ENCODE peak calls at places on chromosome 16, in eight cellular contexts. S is foreskin melanocyte; Q is stimulated activated CD4-positive, alpha-beta T cell treated with anti-CD3 and anti-CD28 coated beads, Interleukin-4, amount 100 ng/mL, for 24 hours; Z is GM10248; X is HS-27A; J is T1000; L is midbrain; N is breast epithelium. M is an unnamed sample.

GRCh38 chr16:87002717-87003413 is 314.3 kb downstream of the C16orf95 start:
- DNase-seq in Q (no peak), J (no peak), X (no peak), N (no peak), L (no peak), Z (no peak), S (no peak), M (no peak)

GRCh38 chr16:16197331-16197730 is 26.0 kb downstream of the ABCC6 start:
- DNase-seq in Z (no peak), N (no peak), L (no peak), J (no peak), X (no peak), Q (no peak), S (no peak), M (no peak)

GRCh38 chr16:27189335-27189972 is 13.9 kb upstream of the KDM8 start:
- DNase-seq in S (no peak), J (no peak), N (no peak), X (no peak), Z (no peak), L (no peak), Q (no peak), M (no peak)

GRCh38 chr16:82240111-82240510 is 70.1 kb upstream of the MPHOSPH6 start:
- DNase-seq in J (no peak), X (no peak), S (no peak), Z (no peak), Q (no peak), L (no peak), N (no peak), M (no peak)

GRCh38 chr16:57192146-57192545 is 6.0 kb downstream of the RSPRY1 start:
- DNase-seq in L (no peak), J (no peak), S (no peak), X (no peak), N (no peak), Z (no peak), Q (no peak), M (no peak)

GRCh38 chr16:1973461-1974156 is 1.8 kb downstream of the TBL3 start:
- DNase-seq in L (no peak), N (no peak), Z (no peak), Q (no peak), J (no peak), X (no peak), S (no peak), M (no peak)

GRCh38 chr16:21626659-21627277 is 25.6 kb downstream of the IGSF6 start:
- DNase-seq in Q (no peak), Z (no peak), N (no peak), L (peak), S (peak), X (no peak), J (peak), M (no peak)

GRCh38 chr16:60200161-60200560 is 1466.0 kb upstream of the GOT2 start:
- DNase-seq in N (no peak), S (no peak), Q (no peak), Z (no peak), J (no peak), X (no peak), L (no peak), M (no peak)

GRCh38 chr16:83732536-83732935 is 75.2 kb upstream of the HSBP1 start:
- DNase-seq in Z (no peak), Q (no peak), X (no peak), N (no peak), J (no peak), L (no peak), S (no peak), M (no peak)

GRCh38 chr16:82660078-82660645 is 33.4 kb downstream of the CDH13 start:
- DNase-seq in Q (peak), S (no peak), J (no peak), L (no peak), Z (no peak), X (no peak), N (no peak), M (no peak)

GRCh38 chr16:7132465-7132864 is 200.2 kb upstream of the RBFOX1 start:
- DNase-seq in Z (no peak), L (no peak), S (no peak), X (no peak), N (no peak), J (no peak), Q (no peak), M (no peak)

M was measured in Right ventricle myocardium inferior.